ENCODE peak calls at places on chromosomes 3 and 15, in six cellular contexts. H is iris pigment epithelial cell, K is T-helper 9 cell, G is Calu3, T is COR-L47, X is amygdala. C is an unnamed sample.

GRCh38 chr3:23103764-23104163 is 99.4 kb upstream of the UBE2E2 start:
- DNase-seq in T (no peak), K (no peak), G (no peak), H (no peak), X (no peak), C (no peak)

GRCh38 chr3:169964176-169964575 is 2.4 kb upstream of the SEC62 start:
- DNase-seq in T (no peak), H (peak), X (no peak), G (no peak), K (no peak), C (no peak)

GRCh38 chr3:16900779-16901440 is 16.2 kb downstream of the PLCL2 start:
- DNase-seq in H (no peak), K (no peak), T (no peak), G (no peak), X (no peak), C (no peak)

GRCh38 chr15:43209059-43209824 is 11.6 kb downstream of the EPB42 start:
- DNase-seq in T (no peak), H (peak), G (no peak), K (no peak), X (no peak), C (no peak)

GRCh38 chr3:141280086-141280485 is 48.5 kb downstream of the PXYLP1 start:
- DNase-seq in H (peak), G (no peak), K (no peak), X (no peak), T (no peak), C (no peak)

GRCh38 chr15:51737538-51738305 is at the start of gene LYSMD2:
- DNase-seq in H (peak), K (peak), X (peak), T (peak), G (peak), C (peak)

GRCh38 chr3:198048445-198048844 is 88.4 kb downstream of the LMLN start:
- DNase-seq in G (no peak), K (no peak), X (no peak), T (no peak), H (no peak), C (no peak)

GRCh38 chr3:133812872-133813271 is 7.3 kb downstream of the SRPRB start:
- DNase-seq in T (no peak), H (no peak), G (no peak), X (no peak), K (no peak), C (no peak)

GRCh38 chr15:101522091-101522490 is 32.6 kb upstream of the PCSK6 start:
- DNase-seq in G (no peak), H (no peak), X (no peak), T (no peak), K (no peak), C (no peak)

GRCh38 chr15:88834211-88834812 is 31.1 kb downstream of the ACAN start:
- DNase-seq in X (peak), T (no peak), G (peak), H (peak), K (peak), C (peak)

GRCh38 chr15:44340410-44340809 is 51.9 kb downstream of the GOLM2 start:
- DNase-seq in H (peak), G (peak), T (no peak), X (no peak), K (no peak), C (no peak)

GRCh38 chr15:99955181-99955525 is 221.9 kb upstream of the LYSMD4 start:
- DNase-seq in G (no peak), T (no peak), X (no peak), K (no peak), H (no peak), C (no peak)

GRCh38 chr15:86690566-86690965 is 610.9 kb downstream of the AGBL1 start:
- DNase-seq in T (no peak), G (no peak), H (no peak), K (no peak), X (no peak), C (no peak)

GRCh38 chr3:140736863-140737460 is 59.1 kb downstream of the TRIM42 start:
- DNase-seq in G (peak), T (peak), H (peak), X (peak), K (no peak), C (peak)

GRCh38 chr15:63938486-63939061 is 104.8 kb upstream of the HERC1 start:
- DNase-seq in K (no peak), H (no peak), T (no peak), G (no peak), X (no peak), C (no peak)

GRCh38 chr3:52896613-52897012 is 735 bp downstream of the STIMATE start:
- DNase-seq in H (no peak), K (no peak), X (no peak), T (no peak), G (no peak), C (no peak)

GRCh38 chr3:65905648-65906211 is 133.0 kb downstream of the MAGI1 start:
- DNase-seq in X (no peak), T (no peak), G (no peak), H (no peak), K (no peak), C (no peak)

GRCh38 chr3:168933614-168934013 is 729.9 kb downstream of the MECOM start:
- DNase-seq in T (no peak), K (no peak), G (no peak), X (no peak), H (peak), C (no peak)

GRCh38 chr3:178310833-178311380 is 225.3 kb upstream of the KCNMB2 start:
- DNase-seq in G (no peak), H (no peak), X (no peak), T (no peak), K (no peak), C (no peak)

GRCh38 chr3:184771748-184772147 is 40.2 kb upstream of the VPS8 start:
- DNase-seq in T (no peak), X (no peak), K (no peak), H (no peak), G (no peak), C (no peak)

GRCh38 chr15:40046721-40047412 is 7.9 kb upstream of the SRP14 start:
- DNase-seq in K (no peak), X (no peak), T (no peak), G (no peak), H (peak), C (no peak)

GRCh38 chr3:119955972-119956371 is 138.3 kb downstream of the GSK3B start:
- DNase-seq in X (no peak), G (no peak), K (no peak), H (no peak), T (no peak), C (no peak)

GRCh38 chr3:49813497-49814174 is at the start of gene UBA7:
- DNase-seq in H (peak), K (no peak), T (no peak), G (peak), X (peak), C (no peak)

GRCh38 chr3:4421121-4421520 is 45.9 kb downstream of the SUMF1 start:
- DNase-seq in X (no peak), G (no peak), T (no peak), K (no peak), H (peak), C (no peak)

GRCh38 chr15:100905855-100906254 is 13.3 kb upstream of the LRRK1 start:
- DNase-seq in H (no peak), X (no peak), K (no peak), G (no peak), T (no peak), C (no peak)

GRCh38 chr15:58115692-58116091 is 22.5 kb upstream of the AQP9 start:
- DNase-seq in H (no peak), T (no peak), G (no peak), X (no peak), K (no peak), C (no peak)

GRCh38 chr15:78671626-78672211 is 30.7 kb upstream of the CHRNB4 start:
- DNase-seq in K (no peak), T (peak), X (no peak), H (no peak), G (no peak), C (peak)

GRCh38 chr3:40800343-40800742 is 275.6 kb downstream of the ZNF621 start:
- DNase-seq in X (no peak), K (no peak), T (no peak), G (peak), H (peak), C (no peak)

GRCh38 chr15:65057549-65057940 is 10.2 kb downstream of the RASL12 start:
- DNase-seq in T (no peak), K (no peak), H (no peak), G (no peak), X (no peak), C (no peak)

GRCh38 chr3:50146316-50146901 is 8.7 kb upstream of the SEMA3F start:
- DNase-seq in G (no peak), H (no peak), K (no peak), T (no peak), X (no peak), C (no peak)

GRCh38 chr15:52733078-52733477 is 53.9 kb upstream of the ATOSA start:
- DNase-seq in H (peak), T (no peak), K (no peak), G (no peak), X (no peak), C (no peak)

GRCh38 chr3:123728014-123728413 is 143.2 kb upstream of the HACD2 start:
- DNase-seq in H (peak), T (no peak), K (no peak), X (no peak), G (no peak), C (no peak)

GRCh38 chr3:149224736-149225594 is 3.3 kb upstream of the CP start:
- DNase-seq in G (peak), X (no peak), K (no peak), H (peak), T (no peak), C (no peak)

C was measured in BE2C.